ENCODE peak calls at places on chromosomes 6 and 20, in four cellular contexts. V, K, M and Q are unnamed samples.

GRCh38 chr6:165013701-165014100 is 295.7 kb downstream of the C6orf118 start:
- DNase-seq in V (no peak), K (no peak), M (no peak), Q (no peak)

GRCh38 chr20:45419188-45420091 is 3.5 kb downstream of the PIGT start:
- DNase-seq in V (no peak), K (peak), M (peak), Q (no peak)

GRCh38 chr20:36575066-36575743 is 1.8 kb downstream of the TGIF2 start:
- DNase-seq in V (peak), K (peak), M (peak), Q (peak)

GRCh38 chr6:41712651-41713103 is 22.7 kb downstream of the TFEB start:
- DNase-seq in V (no peak), K (peak), M (peak), Q (no peak)

GRCh38 chr6:6696867-6697531 is 108.5 kb downstream of the LY86 start:
- DNase-seq in V (peak), K (peak), M (peak), Q (peak)

GRCh38 chr6:49906511-49906910 is 40.2 kb upstream of the CRISP1 start:
- DNase-seq in V (no peak), K (no peak), M (no peak), Q (no peak)

GRCh38 chr6:104312851-104313250 is 546.9 kb downstream of the HACE1 start:
- DNase-seq in V (no peak), K (no peak), M (no peak), Q (no peak)

GRCh38 chr6:170248111-170248805 is 42.6 kb downstream of the DLL1 start:
- DNase-seq in V (no peak), K (no peak), M (no peak), Q (no peak)

GRCh38 chr6:84588697-84589080 is 175.7 kb downstream of the TBX18 start:
- DNase-seq in V (no peak), K (no peak), M (no peak), Q (no peak)

GRCh38 chr6:105649192-105649591 is 246.3 kb upstream of the PREP start:
- DNase-seq in V (no peak), K (no peak), M (no peak), Q (no peak)

GRCh38 chr20:59139998-59140397 is 23.6 kb upstream of the ZNF831 start:
- DNase-seq in V (no peak), K (no peak), M (no peak), Q (no peak)

GRCh38 chr6:36840471-36841461 is 1.5 kb upstream of the CPNE5 start:
- DNase-seq in V (peak), K (no peak), M (no peak), Q (no peak)

GRCh38 chr6:17885889-17886576 is 101.4 kb downstream of the KIF13A start:
- DNase-seq in V (no peak), K (no peak), M (no peak), Q (no peak)